ENCODE peak calls at places on chromosomes 4 and X, in four cellular contexts. M, D, H and L are unnamed samples.

GRCh38 chr4:110512901-110513300 is 36.9 kb downstream of the ENPEP start:
- DNase-seq in M (no peak), D (no peak), H (no peak), L (no peak)

GRCh38 chr4:53602390-53602789 is 11.1 kb upstream of the LNX1 start:
- DNase-seq in M (no peak), D (no peak), H (no peak), L (no peak)

GRCh38 chrX:132774312-132774711 is 184.1 kb downstream of the HS6ST2 start:
- DNase-seq in M (no peak), D (no peak), H (no peak), L (peak; percentile 0)

GRCh38 chr4:105631818-105632400 is 76.6 kb downstream of the INTS12 start:
- DNase-seq in M (no peak), D (no peak), H (no peak), L (no peak)

GRCh38 chr4:89640620-89641366 is 196.2 kb downstream of the SNCA start:
- DNase-seq in M (peak; percentile 80), D (peak; percentile 63), H (no peak), L (peak; percentile 23)

GRCh38 chr4:79852305-79852730 is 220.7 kb downstream of the ANTXR2 start:
- DNase-seq in M (peak; percentile 10), D (peak; percentile 4), H (peak; percentile 63), L (no peak)

GRCh38 chr4:124321370-124321769 is 391.2 kb downstream of the ANKRD50 start:
- DNase-seq in M (no peak), D (no peak), H (no peak), L (no peak)

GRCh38 chr4:138062929-138063328 is 179.2 kb downstream of the SLC7A11 start:
- DNase-seq in M (no peak), D (no peak), H (peak; percentile 65), L (no peak)

GRCh38 chrX:29634516-29634915 is 580.8 kb upstream of the MAGEB2 start:
- DNase-seq in M (no peak), D (no peak), H (no peak), L (no peak)

GRCh38 chr4:159010563-159011260 is 92.2 kb upstream of the RAPGEF2 start:
- DNase-seq in M (peak; percentile 30), D (peak; percentile 50), H (no peak), L (no peak)
- TF ChIP-seq JUN in M (no peak), D (no peak), H (no peak), L (no peak)

DNA sequence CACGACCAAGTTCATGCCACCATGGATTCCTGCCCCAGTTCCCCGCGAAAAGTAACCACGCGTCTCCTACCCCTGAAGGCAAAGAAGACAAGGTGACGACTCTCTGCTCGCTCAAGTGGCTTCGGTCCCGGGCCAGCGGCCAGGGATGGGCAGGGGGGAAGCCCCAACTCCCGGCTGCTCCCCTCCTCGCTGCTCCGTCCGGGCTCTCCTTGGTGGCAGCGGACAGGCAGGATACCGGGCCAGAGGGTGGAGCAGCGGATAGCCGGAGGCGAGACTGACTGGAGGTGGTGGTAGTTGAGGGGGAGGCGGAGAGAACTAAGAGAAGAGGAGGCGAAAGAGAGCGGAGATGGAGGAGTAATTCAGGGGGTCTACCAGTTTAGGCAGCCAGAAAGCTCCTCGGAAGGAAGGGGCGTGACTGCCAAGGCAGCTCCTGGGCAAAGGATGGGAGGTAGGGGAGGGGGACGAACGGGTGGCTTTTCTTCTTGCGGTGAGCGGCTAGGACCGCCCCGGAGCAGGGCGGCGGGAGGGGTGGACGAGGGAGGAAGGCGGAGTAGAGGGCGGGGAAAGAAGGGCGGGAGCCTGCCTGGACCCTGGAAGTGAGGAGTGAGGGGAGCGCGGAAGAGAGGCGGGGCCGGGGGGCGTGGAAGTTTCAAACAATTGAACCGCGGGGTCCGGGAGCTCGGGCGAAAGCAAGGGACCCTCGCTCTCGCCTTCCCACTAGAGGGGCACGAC is at the start of gene AMOT:
- DNase-seq in M (peak; percentile 1), D (peak; percentile 43), H (peak; percentile 77), L (peak; percentile 54)
- TF ChIP-seq JUN in M (no peak), D (no peak), H (no peak), L (no peak)

DNA sequence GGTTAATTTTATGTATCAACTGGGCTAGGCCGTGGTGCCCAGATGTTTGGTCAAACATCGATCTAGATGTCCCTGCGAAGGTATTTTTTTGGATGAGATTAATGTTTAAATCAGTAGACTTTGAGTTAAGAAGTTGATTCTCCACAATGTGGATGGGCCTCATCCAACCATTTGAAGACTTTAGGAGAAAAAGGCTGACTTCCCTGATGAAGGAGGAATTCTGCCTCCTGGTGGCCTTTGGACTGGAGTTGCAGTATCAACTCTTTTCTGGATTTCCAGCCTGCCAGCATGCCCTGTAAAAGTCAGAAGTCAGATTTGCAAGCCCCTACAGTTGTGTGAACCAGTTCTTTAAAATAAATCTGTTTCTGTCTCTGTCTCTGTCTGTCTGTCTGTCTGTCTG is 91.4 kb downstream of the STK32B start:
- DNase-seq in M (peak; percentile 20), D (peak; percentile 58), H (peak; percentile 53), L (peak; percentile 39)
- TF ChIP-seq JUN in M (no peak), D (no peak), H (no peak), L (no peak)

DNA sequence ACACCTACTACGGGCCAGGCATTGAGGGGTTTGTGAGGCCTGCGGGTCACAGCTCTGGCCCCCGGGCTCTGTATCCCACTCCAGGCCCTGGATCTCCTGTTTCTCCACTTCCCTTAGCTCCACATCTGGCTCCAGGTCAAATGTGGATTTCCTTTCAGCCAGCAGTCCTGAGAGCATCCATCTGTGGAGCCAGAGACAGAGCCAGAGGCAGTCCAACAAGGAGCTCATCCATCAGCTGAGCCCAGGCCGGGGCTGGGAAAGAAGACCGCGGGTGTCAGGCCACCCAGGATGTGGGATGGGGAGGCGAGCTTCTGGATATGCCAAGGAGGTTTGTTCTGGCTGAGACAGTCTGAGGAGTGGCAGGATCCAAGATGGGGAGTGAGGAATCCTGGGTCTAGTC is 91.7 kb downstream of the EFNB1 start:
- DNase-seq in M (no peak), D (no peak), H (no peak), L (no peak)
- TF ChIP-seq JUN in M (no peak), D (no peak), H (no peak), L (no peak)

GRCh38 chr4:180380733-180381132 is 1862.5 kb upstream of the TENM3 start:
- DNase-seq in M (no peak), D (peak; percentile 18), H (no peak), L (no peak)
- TF ChIP-seq JUN in M (no peak), D (no peak), H (no peak), L (no peak)

GRCh38 chr4:57320880-57321279 is 210.7 kb upstream of the IGFBP7 start:
- DNase-seq in M (no peak), D (no peak), H (no peak), L (no peak)
- TF ChIP-seq JUN in M (no peak), D (no peak), H (no peak), L (no peak)

GRCh38 chr4:97395980-97396562 is 747.2 kb downstream of the STPG2 start:
- DNase-seq in M (no peak), D (peak; percentile 2), H (no peak), L (no peak)

DNA sequence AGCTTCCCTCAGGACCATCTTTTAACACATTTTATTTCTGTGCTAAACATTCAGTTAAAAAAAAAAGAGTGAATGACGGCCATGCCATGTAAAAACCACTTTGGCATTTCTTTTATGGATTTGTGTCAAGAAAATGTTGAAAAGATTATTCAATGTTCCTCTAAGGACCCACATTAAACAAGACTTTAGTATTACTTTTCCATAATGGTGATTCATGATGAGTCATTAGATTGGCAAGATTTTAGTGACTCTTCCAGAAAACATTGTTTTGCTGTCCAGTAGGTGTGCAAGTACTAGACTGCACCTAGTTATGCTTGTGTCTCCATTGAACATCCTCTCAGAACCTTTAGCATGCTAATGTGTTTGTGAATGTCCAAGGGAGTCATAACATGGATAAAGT is 748.6 kb downstream of the STPG2 start:
- DNase-seq in M (no peak), D (peak; percentile 4), H (no peak), L (no peak)
- TF ChIP-seq JUN in M (no peak), D (no peak), H (no peak), L (no peak)